ENCODE peak calls at places on chromosomes 11 and 22, in ten cellular contexts. S is right lobe of liver, M is transverse colon, A is SK-N-SH, Z is colonic mucosa, L is left ventricle myocardium inferior, Q is breast epithelium, R is cardiac muscle cell, I is lower lobe of right lung, U is psoas muscle. F is an unnamed sample.

GRCh38 chr22:32996276-32996675 is 61.9 kb downstream of the SYN3 start:
- DNase-seq in L (no peak), Z (no peak), M (no peak), I (no peak), U (no peak), R (no peak), S (no peak), A (no peak), Q (no peak), F (no peak)

GRCh38 chr22:48979482-48979881 is 848.2 kb downstream of the BRD1 start:
- DNase-seq in U (no peak), M (no peak), A (no peak), I (no peak), R (no peak), Z (no peak), Q (no peak), S (no peak), L (no peak), F (no peak)

GRCh38 chr11:63567044-63567840 is 4.1 kb upstream of the PLAAT2 start:
- DNase-seq in Q (no peak), M (peak; percentile 57), A (no peak), L (no peak), U (no peak), R (peak; percentile 92), I (no peak), S (no peak), Z (peak; percentile 55), F (no peak)

GRCh38 chr11:92384807-92385206 is 160.2 kb downstream of the FAT3 start:
- DNase-seq in Q (no peak), L (no peak), S (no peak), R (peak; percentile 10), I (no peak), U (no peak), A (peak; percentile 30), M (no peak), Z (no peak), F (no peak)

GRCh38 chr11:79173615-79174014 is 267.2 kb downstream of the TENM4 start:
- DNase-seq in S (no peak), I (no peak), Q (no peak), A (no peak), U (peak; percentile 28), M (no peak), Z (no peak), L (no peak), R (peak; percentile 50), F (no peak)

GRCh38 chr22:33105501-33105911 is 47.3 kb upstream of the SYN3 start:
- DNase-seq in U (no peak), Q (no peak), A (no peak), L (no peak), S (no peak), I (no peak), M (no peak), R (peak; percentile 17), Z (no peak), F (no peak)

GRCh38 chr11:48019230-48019584 is 38.8 kb downstream of the PTPRJ start:
- DNase-seq in M (no peak), I (no peak), U (no peak), Z (no peak), A (peak; percentile 25), R (peak; percentile 44), S (no peak), Q (no peak), L (no peak), F (no peak)

GRCh38 chr11:73384871-73385692 is 8.9 kb downstream of the RELT start:
- DNase-seq in U (peak; percentile 52), A (no peak), Z (peak; percentile 50), M (peak; percentile 71), Q (no peak), S (peak; percentile 78), I (peak; percentile 90), R (no peak), L (peak; percentile 65), F (peak; percentile 88)

GRCh38 chr11:57727185-57727584 is 14.1 kb upstream of the SELENOH start:
- DNase-seq in A (no peak), Q (no peak), L (no peak), R (no peak), M (no peak), U (no peak), Z (no peak), S (no peak), I (no peak), F (no peak)

DNA sequence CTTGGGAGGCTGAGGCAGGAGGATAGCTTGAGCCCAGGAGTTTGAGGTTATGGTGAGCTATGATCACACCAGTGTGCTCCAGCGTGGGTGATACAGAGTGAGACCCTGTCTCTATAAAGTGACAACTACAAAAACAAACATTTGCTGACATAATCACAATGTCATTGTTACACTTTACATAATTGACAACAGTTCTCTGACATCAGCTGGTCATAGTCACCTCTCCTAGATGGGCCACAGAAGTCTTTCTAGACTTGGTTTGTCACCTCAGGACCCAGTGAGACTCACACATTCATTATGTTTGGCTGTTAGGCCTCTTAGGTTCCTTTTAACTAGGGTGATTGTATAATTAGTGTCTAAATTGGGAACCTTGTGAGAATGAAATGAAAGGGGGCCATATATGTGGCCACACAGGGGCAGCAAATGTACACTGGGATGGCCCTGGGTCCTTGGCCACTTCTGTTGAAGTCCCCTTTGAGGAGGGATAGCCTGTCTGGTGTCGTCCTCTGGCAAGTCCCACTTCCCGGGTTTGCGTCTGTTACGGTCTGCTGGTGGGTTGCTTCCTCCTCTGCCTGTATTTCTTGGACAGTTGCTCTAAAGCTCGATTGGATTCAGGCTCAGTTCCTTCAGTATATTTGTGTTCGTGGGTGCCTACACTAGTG is 5.8 kb upstream of the PPIL2 start:
- DNase-seq in I (no peak), A (no peak), U (no peak), L (no peak), Z (no peak), M (no peak), Q (no peak), R (no peak), S (no peak), F (no peak)
- TF ChIP-seq CTCF in I (no peak), A (no peak), U (no peak), L (no peak), Z (no peak), M (no peak), Q (no peak), R (no peak), S (no peak), F (no peak)

DNA sequence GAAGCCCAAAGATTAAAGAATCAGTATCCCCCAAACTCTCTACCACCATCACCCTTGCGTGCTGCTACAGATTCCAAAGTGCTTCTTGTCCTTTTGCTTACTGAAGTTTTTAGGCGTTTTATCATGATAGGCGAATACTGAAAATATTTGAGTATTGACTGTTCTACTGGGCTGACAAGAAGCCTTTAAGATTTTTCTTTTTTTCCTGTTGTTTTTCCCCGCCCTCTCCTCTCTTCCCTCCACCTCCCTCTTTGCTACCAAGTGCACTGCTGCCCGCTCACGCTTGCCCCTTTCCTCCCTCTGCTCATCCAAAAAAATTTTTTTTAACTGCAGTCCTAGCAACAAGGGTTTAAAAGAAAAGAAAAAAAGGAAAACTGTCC is 672 bp downstream of the SPCS2 start:
- DNase-seq in R (no peak), Z (no peak), Q (no peak), A (peak; percentile 19), S (no peak), I (no peak), M (no peak), U (no peak), L (no peak), F (no peak)
- H3K4me1 ChIP-seq in R (peaks cover 24% of the 10 kb centered on the region), Z (no peaks in the 10 kb centered on the region), Q (no peaks in the 10 kb centered on the region), A (peaks cover 11% of the 10 kb centered on the region), S (peaks cover 4% of the 10 kb centered on the region), I (peaks cover 27% of the 10 kb centered on the region), M (peaks cover 14% of the 10 kb centered on the region), U (peaks cover 29% of the 10 kb centered on the region), L (peaks cover 57% of the 10 kb centered on the region), F (peaks cover 25% of the 10 kb centered on the region)

GRCh38 chr22:19120829-19121630 is 1.2 kb downstream of the DGCR2 start:
- DNase-seq in L (no peak), Q (peak; percentile 70), Z (peak; percentile 75), I (peak; percentile 76), U (no peak), S (peak; percentile 77), R (no peak), A (no peak), M (peak; percentile 80), F (peak; percentile 79)
- TF ChIP-seq CTCF in L (no peak), Q (no peak), Z (no peak), I (no peak), U (no peak), S (no peak), R (no peak), A (no peak), M (no peak), F (no peak)

GRCh38 chr22:47600281-47600680 is 837.8 kb downstream of the TBC1D22A start:
- DNase-seq in L (no peak), A (no peak), Q (no peak), U (no peak), M (no peak), Z (no peak), I (no peak), S (no peak), R (no peak), F (peak; percentile 36)
- H3K4me1 ChIP-seq in L (no peaks in the 10 kb centered on the region), A (no peaks in the 10 kb centered on the region), Q (no peaks in the 10 kb centered on the region), U (no peaks in the 10 kb centered on the region), M (no peaks in the 10 kb centered on the region), Z (no peaks in the 10 kb centered on the region), I (no peaks in the 10 kb centered on the region), S (no peaks in the 10 kb centered on the region), R (no peaks in the 10 kb centered on the region), F (no peaks in the 10 kb centered on the region)

F was measured in upper lobe of right lung.